ENCODE peak calls at places on chromosomes 16 and 17, in seven cellular contexts. R is activated T-cell treated with anti-CD3 and anti-CD28 coated beads for 24 hours; J is fibroblast of the conjunctiva; A is NAMALWA; S is heart left ventricle; P is T-helper 1 cell; G is activated CD4-positive, alpha-beta T cell treated with anti-CD3 and anti-CD28 coated beads for 36 hours. K is an unnamed sample.
A peak's percentile ranks its signal among the peaks of the same experiment; 100 is the strongest.

GRCh38 chr17:81241648-81242420 is 2.7 kb downstream of the NDUFAF8 start:
- DNase-seq in S (no peak), P (no peak), A (peak; percentile 82), J (peak; percentile 10), G (peak; percentile 82), R (peak; percentile 43), K (peak; percentile 85)

GRCh38 chr17:78781339-78782304 is at the start of gene CYTH1:
- DNase-seq in J (no peak), G (peak; percentile 64), S (peak; percentile 82), P (no peak), R (no peak), A (peak; percentile 68), K (no peak)

GRCh38 chr17:38342886-38343607 is 709 bp downstream of the GPR179 start:
- DNase-seq in G (no peak), P (no peak), S (no peak), J (no peak), R (no peak), A (no peak), K (no peak)

GRCh38 chr16:10558746-10559641 is 21.4 kb downstream of the EMP2 start:
- DNase-seq in S (peak; percentile 87), R (no peak), A (no peak), G (no peak), J (no peak), P (no peak), K (no peak)

GRCh38 chr17:8162997-8163977 is 539 bp upstream of the VAMP2 start:
- DNase-seq in R (no peak), J (no peak), P (no peak), S (peak; percentile 65), A (no peak), G (peak; percentile 55), K (peak; percentile 48)

GRCh38 chr17:29956225-29956624 is 14.8 kb downstream of the EFCAB5 start:
- DNase-seq in A (no peak), J (no peak), G (no peak), R (no peak), P (no peak), S (no peak), K (no peak)

GRCh38 chr16:68022278-68022727 is 729 bp downstream of the DDX28 start:
- DNase-seq in G (no peak), P (no peak), R (no peak), J (no peak), A (no peak), S (no peak), K (peak; percentile 15)

GRCh38 chr17:78268960-78269892 is 37.8 kb downstream of the TMEM235 start:
- DNase-seq in G (no peak), P (no peak), S (no peak), A (no peak), R (no peak), J (peak; percentile 27), K (no peak)

GRCh38 chr17:58232707-58233156 is 5.7 kb upstream of the LPO start:
- DNase-seq in P (no peak), A (no peak), G (peak; percentile 72), R (no peak), J (no peak), S (no peak), K (peak; percentile 26)

GRCh38 chr17:42266462-42266861 is 9.7 kb downstream of the STAT5B start:
- DNase-seq in S (no peak), G (no peak), J (no peak), A (no peak), P (no peak), R (no peak), K (no peak)

K was measured in memory B cell.